ENCODE peak calls at places on chromosomes 3 and 15, in ten cellular contexts. L, A, F, Y, M, K, G, E, V and N are unnamed samples.

GRCh38 chr3:143979813-143980212 is 8.2 kb downstream of the DIPK2A start:
- DNase-seq in L (no peak), A (no peak), F (no peak), Y (no peak), M (no peak), K (no peak), G (no peak), E (no peak), V (no peak), N (no peak)

GRCh38 chr3:196440041-196440537 is 7.9 kb upstream of the UBXN7 start:
- DNase-seq in L (no peak), A (no peak), F (no peak), Y (peak), M (no peak), K (no peak), G (no peak), E (no peak), V (no peak), N (no peak)

GRCh38 chr15:75578206-75578947 is 738 bp downstream of the PTPN9 start:
- DNase-seq in L (no peak), A (no peak), F (peak), Y (peak), M (no peak), K (peak), G (peak), E (peak), V (peak), N (peak)

GRCh38 chr3:65636326-65636725 is 402.4 kb downstream of the MAGI1 start:
- DNase-seq in L (no peak), A (no peak), F (no peak), Y (no peak), M (no peak), K (no peak), G (no peak), E (no peak), V (no peak), N (no peak)

GRCh38 chr3:119357190-119357589 is 63.0 kb downstream of the ARHGAP31 start:
- DNase-seq in L (no peak), A (no peak), F (no peak), Y (no peak), M (no peak), K (no peak), G (no peak), E (no peak), V (no peak), N (no peak)

GRCh38 chr15:68249058-68249713 is 19.7 kb upstream of the CLN6 start:
- DNase-seq in L (no peak), A (no peak), F (no peak), Y (no peak), M (no peak), K (no peak), G (no peak), E (no peak), V (no peak), N (no peak)

GRCh38 chr3:132561003-132561402 is 36.1 kb upstream of the ACKR4 start:
- DNase-seq in L (no peak), A (no peak), F (no peak), Y (no peak), M (no peak), K (no peak), G (no peak), E (no peak), V (no peak), N (no peak)

GRCh38 chr3:69822501-69822900 is 83.2 kb downstream of the MITF start:
- DNase-seq in L (no peak), A (no peak), F (no peak), Y (no peak), M (no peak), K (no peak), G (no peak), E (no peak), V (no peak), N (no peak)

GRCh38 chr3:113698213-113698742 is 1.8 kb upstream of the USF3 start:
- DNase-seq in L (no peak), A (no peak), F (no peak), Y (no peak), M (no peak), K (no peak), G (no peak), E (no peak), V (no peak), N (no peak)

GRCh38 chr3:33773627-33774026 is 24.8 kb upstream of the PDCD6IP start:
- DNase-seq in L (no peak), A (no peak), F (no peak), Y (no peak), M (no peak), K (no peak), G (no peak), E (no peak), V (no peak), N (no peak)

GRCh38 chr3:61894988-61895935 is 333.9 kb downstream of the PTPRG start:
- DNase-seq in L (no peak), A (peak), F (no peak), Y (peak), M (no peak), K (peak), G (no peak), E (no peak), V (no peak), N (peak)

GRCh38 chr3:129481783-129482332 is 41.8 kb downstream of the IFT122 start:
- DNase-seq in L (no peak), A (peak), F (no peak), Y (peak), M (no peak), K (peak), G (peak), E (peak), V (peak), N (no peak)

GRCh38 chr15:74873756-74874424 is 725 bp upstream of the SCAMP2 start:
- DNase-seq in L (no peak), A (peak), F (no peak), Y (no peak), M (no peak), K (no peak), G (no peak), E (no peak), V (no peak), N (no peak)

GRCh38 chr15:73244333-73244732 is 124.4 kb downstream of the HCN4 start:
- DNase-seq in L (no peak), A (no peak), F (no peak), Y (no peak), M (no peak), K (no peak), G (no peak), E (no peak), V (no peak), N (no peak)

GRCh38 chr3:54083901-54084300 is 38.5 kb upstream of the CACNA2D3 start:
- DNase-seq in L (no peak), A (no peak), F (no peak), Y (no peak), M (no peak), K (no peak), G (no peak), E (no peak), V (no peak), N (no peak)

GRCh38 chr15:31347981-31348803 is 21.6 kb downstream of the KLF13 start:
- DNase-seq in L (no peak), A (no peak), F (no peak), Y (peak), M (no peak), K (no peak), G (no peak), E (no peak), V (no peak), N (no peak)

GRCh38 chr3:116059421-116060096 is 385.7 kb downstream of the LSAMP start:
- DNase-seq in L (peak), A (no peak), F (no peak), Y (no peak), M (no peak), K (no peak), G (no peak), E (no peak), V (no peak), N (no peak)

GRCh38 chr15:56732135-56732880 is 1.0 kb downstream of the ZNF280D start:
- DNase-seq in L (no peak), A (no peak), F (no peak), Y (no peak), M (peak), K (no peak), G (no peak), E (no peak), V (no peak), N (no peak)

GRCh38 chr3:28674212-28674611 is 325.6 kb upstream of the AZI2 start:
- DNase-seq in L (no peak), A (no peak), F (no peak), Y (no peak), M (no peak), K (no peak), G (no peak), E (no peak), V (no peak), N (no peak)

GRCh38 chr3:152466784-152467183 is 198.1 kb downstream of the MBNL1 start:
- DNase-seq in L (no peak), A (no peak), F (no peak), Y (no peak), M (no peak), K (no peak), G (no peak), E (no peak), V (no peak), N (no peak)

GRCh38 chr3:72010044-72010443 is 225.1 kb upstream of the PROK2 start:
- DNase-seq in L (no peak), A (no peak), F (no peak), Y (no peak), M (peak), K (no peak), G (no peak), E (no peak), V (no peak), N (no peak)

GRCh38 chr3:130609580-130609979 is 92.6 kb downstream of the COL6A6 start:
- DNase-seq in L (no peak), A (no peak), F (no peak), Y (no peak), M (no peak), K (no peak), G (no peak), E (no peak), V (no peak), N (no peak)

GRCh38 chr15:77187751-77188464 is 117.0 kb upstream of the TSPAN3 start:
- DNase-seq in L (no peak), A (peak), F (no peak), Y (no peak), M (peak), K (no peak), G (no peak), E (no peak), V (no peak), N (no peak)

GRCh38 chr3:137647179-137647578 is 116.9 kb upstream of the SOX14 start:
- DNase-seq in L (peak), A (no peak), F (no peak), Y (no peak), M (no peak), K (no peak), G (no peak), E (no peak), V (no peak), N (no peak)

GRCh38 chr3:126035362-126036050 is 48.4 kb downstream of the SLC41A3 start:
- DNase-seq in L (no peak), A (no peak), F (no peak), Y (no peak), M (no peak), K (no peak), G (no peak), E (no peak), V (no peak), N (peak)

GRCh38 chr15:74365619-74366445 is 1.6 kb downstream of the CYP11A1 start:
- DNase-seq in L (no peak), A (no peak), F (no peak), Y (peak), M (no peak), K (no peak), G (no peak), E (no peak), V (no peak), N (no peak)

GRCh38 chr15:78372880-78373279 is 32.7 kb downstream of the CRABP1 start:
- DNase-seq in L (no peak), A (no peak), F (no peak), Y (no peak), M (no peak), K (no peak), G (no peak), E (no peak), V (no peak), N (no peak)

GRCh38 chr15:63487076-63487757 is 17.2 kb upstream of the USP3 start:
- DNase-seq in L (no peak), A (peak), F (peak), Y (peak), M (no peak), K (peak), G (peak), E (peak), V (peak), N (peak)

GRCh38 chr3:48503406-48504050 is 446 bp downstream of the SHISA5 start:
- DNase-seq in L (no peak), A (peak), F (no peak), Y (peak), M (no peak), K (no peak), G (no peak), E (no peak), V (no peak), N (no peak)

GRCh38 chr3:104908761-104909160 is 457.9 kb upstream of the ALCAM start:
- DNase-seq in L (no peak), A (no peak), F (no peak), Y (no peak), M (no peak), K (no peak), G (no peak), E (no peak), V (no peak), N (no peak)

GRCh38 chr15:60421544-60421943 is 23.8 kb upstream of the ANXA2 start:
- DNase-seq in L (no peak), A (no peak), F (no peak), Y (no peak), M (no peak), K (no peak), G (no peak), E (no peak), V (no peak), N (no peak)